ENCODE peak calls at places on chromosome 15, in seven cellular contexts. One of them, this sample, is unnamed.
A peak's percentile ranks its signal among the peaks of the same experiment; 100 is the strongest.

GRCh38 chr15:58228708-58229107 is 90.5 kb downstream of the AQP9 start:
- DNase-seq in right lobe of liver: no peak
- DNase-seq in tibial nerve: no peak
- DNase-seq in K562: no peak
- DNase-seq in HepG2: no peak
- DNase-seq in ovary: no peak
- DNase-seq in stomach: no peak
- DNase-seq in this sample: no peak

GRCh38 chr15:74326759-74327158 is 40.7 kb downstream of the CYP11A1 start:
- DNase-seq in right lobe of liver: no peak
- DNase-seq in tibial nerve: no peak
- DNase-seq in K562: no peak
- DNase-seq in HepG2: no peak
- DNase-seq in ovary: peak; percentile 93
- DNase-seq in stomach: no peak
- DNase-seq in this sample: no peak

GRCh38 chr15:45200001-45200798 is 12.4 kb upstream of the SHF start:
- DNase-seq in right lobe of liver: peak; percentile 97
- DNase-seq in tibial nerve: peak; percentile 97
- DNase-seq in K562: peak; percentile 72
- DNase-seq in HepG2: peak; percentile 95
- DNase-seq in ovary: peak; percentile 91
- DNase-seq in stomach: peak; percentile 97
- DNase-seq in this sample: peak; percentile 98

GRCh38 chr15:95868450-95868849 is 462.1 kb upstream of the NR2F2 start:
- DNase-seq in right lobe of liver: no peak
- DNase-seq in tibial nerve: no peak
- DNase-seq in K562: no peak
- DNase-seq in HepG2: no peak
- DNase-seq in ovary: no peak
- DNase-seq in stomach: no peak
- DNase-seq in this sample: no peak

GRCh38 chr15:43932907-43933306 is 106.1 kb downstream of the WDR76 start:
- DNase-seq in right lobe of liver: no peak
- DNase-seq in tibial nerve: no peak
- DNase-seq in K562: no peak
- DNase-seq in HepG2: no peak
- DNase-seq in ovary: no peak
- DNase-seq in stomach: no peak
- DNase-seq in this sample: no peak

GRCh38 chr15:97156739-97157265 is 803.7 kb upstream of the ARRDC4 start:
- DNase-seq in right lobe of liver: no peak
- DNase-seq in tibial nerve: no peak
- DNase-seq in K562: no peak
- DNase-seq in HepG2: no peak
- DNase-seq in ovary: no peak
- DNase-seq in stomach: no peak
- DNase-seq in this sample: no peak

GRCh38 chr15:66692808-66693596 is 9.0 kb upstream of the SMAD6 start:
- DNase-seq in right lobe of liver: no peak
- DNase-seq in tibial nerve: no peak
- DNase-seq in K562: no peak
- DNase-seq in HepG2: no peak
- DNase-seq in ovary: no peak
- DNase-seq in stomach: no peak
- DNase-seq in this sample: no peak

GRCh38 chr15:75584121-75584520 is 5.0 kb upstream of the PTPN9 start:
- DNase-seq in right lobe of liver: no peak
- DNase-seq in tibial nerve: no peak
- DNase-seq in K562: no peak
- DNase-seq in HepG2: no peak
- DNase-seq in ovary: no peak
- DNase-seq in stomach: no peak
- DNase-seq in this sample: no peak

GRCh38 chr15:42080585-42081462 is 13.5 kb downstream of the PLA2G4D start:
- DNase-seq in right lobe of liver: no peak
- DNase-seq in tibial nerve: no peak
- DNase-seq in K562: no peak
- DNase-seq in HepG2: no peak
- DNase-seq in ovary: no peak
- DNase-seq in stomach: peak; percentile 24
- DNase-seq in this sample: no peak

GRCh38 chr15:97443101-97443500 is 517.4 kb upstream of the ARRDC4 start:
- DNase-seq in right lobe of liver: no peak
- DNase-seq in tibial nerve: no peak
- DNase-seq in K562: no peak
- DNase-seq in HepG2: no peak
- DNase-seq in ovary: no peak
- DNase-seq in stomach: no peak
- DNase-seq in this sample: no peak

GRCh38 chr15:43292375-43293078 is 25.8 kb upstream of the TGM5 start:
- DNase-seq in right lobe of liver: no peak
- DNase-seq in tibial nerve: no peak
- DNase-seq in K562: no peak
- DNase-seq in HepG2: no peak
- DNase-seq in ovary: no peak
- DNase-seq in stomach: no peak
- DNase-seq in this sample: no peak

GRCh38 chr15:49430046-49430445 is 7.0 kb downstream of the FGF7 start:
- DNase-seq in right lobe of liver: no peak
- DNase-seq in tibial nerve: no peak
- DNase-seq in K562: no peak
- DNase-seq in HepG2: no peak
- DNase-seq in ovary: no peak
- DNase-seq in stomach: no peak
- DNase-seq in this sample: no peak

GRCh38 chr15:49438970-49439631 is 16.1 kb downstream of the FGF7 start:
- DNase-seq in right lobe of liver: peak; percentile 44
- DNase-seq in tibial nerve: peak; percentile 14
- DNase-seq in K562: no peak
- DNase-seq in HepG2: no peak
- DNase-seq in ovary: peak; percentile 13
- DNase-seq in stomach: no peak
- DNase-seq in this sample: no peak

GRCh38 chr15:49436786-49437185 is 13.7 kb downstream of the FGF7 start:
- DNase-seq in right lobe of liver: no peak
- DNase-seq in tibial nerve: no peak
- DNase-seq in K562: no peak
- DNase-seq in HepG2: no peak
- DNase-seq in ovary: no peak
- DNase-seq in stomach: no peak
- DNase-seq in this sample: no peak

GRCh38 chr15:49439678-49440375 is 16.8 kb downstream of the FGF7 start:
- DNase-seq in right lobe of liver: no peak
- DNase-seq in tibial nerve: no peak
- DNase-seq in K562: no peak
- DNase-seq in HepG2: no peak
- DNase-seq in ovary: no peak
- DNase-seq in stomach: no peak
- DNase-seq in this sample: no peak

DNA sequence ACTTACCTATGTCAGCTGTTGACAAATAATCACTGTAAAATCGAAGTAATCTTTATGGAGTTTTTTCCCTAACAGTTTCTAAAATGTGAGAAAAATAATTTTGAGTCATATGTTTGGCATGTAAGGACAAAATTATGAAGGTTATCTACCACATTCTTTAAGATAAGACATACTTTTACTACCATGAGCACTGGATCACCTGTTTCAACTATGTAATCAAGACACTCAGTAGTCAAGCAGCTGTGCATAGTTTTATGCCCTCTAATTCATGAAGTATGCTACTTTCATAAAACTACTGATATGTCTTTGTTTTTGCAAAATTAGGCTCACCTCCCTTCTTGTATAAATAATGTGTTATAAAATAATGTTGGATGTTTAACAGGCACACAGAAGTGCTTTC is 12.2 kb downstream of the FGF7 start:
- DNase-seq in right lobe of liver: no peak
- DNase-seq in tibial nerve: no peak
- DNase-seq in K562: no peak
- DNase-seq in HepG2: no peak
- DNase-seq in ovary: no peak
- DNase-seq in stomach: no peak
- DNase-seq in this sample: no peak
- TF ChIP-seq POLR2A in right lobe of liver: no peak
- TF ChIP-seq POLR2A in tibial nerve: no peak
- TF ChIP-seq POLR2A in K562: no peak
- TF ChIP-seq POLR2A in HepG2: no peak
- TF ChIP-seq POLR2A in ovary: no peak
- TF ChIP-seq POLR2A in stomach: no peak
- TF ChIP-seq POLR2A in this sample: no peak

DNA sequence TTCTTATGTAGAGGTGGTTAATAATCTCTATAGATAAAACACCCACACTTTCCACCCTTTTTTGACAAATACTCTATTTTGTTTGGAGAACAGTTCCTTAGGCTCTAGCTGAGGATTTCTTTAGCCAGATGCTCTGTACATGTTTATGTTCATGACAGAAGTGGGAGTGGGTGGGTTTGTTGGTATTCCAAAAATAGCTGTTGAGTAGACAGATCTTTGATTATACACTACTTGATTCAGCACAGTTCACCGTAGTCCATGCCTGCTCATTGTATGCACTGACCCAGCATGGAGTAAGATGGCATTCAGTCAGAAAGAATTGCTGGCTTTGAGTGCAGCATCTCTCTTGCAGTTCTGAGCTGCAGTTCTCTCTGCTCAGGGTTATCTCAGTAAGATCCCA is 28.7 kb downstream of the LRRC49 start:
- DNase-seq in right lobe of liver: no peak
- DNase-seq in tibial nerve: no peak
- DNase-seq in K562: no peak
- DNase-seq in HepG2: no peak
- DNase-seq in ovary: no peak
- DNase-seq in stomach: no peak
- DNase-seq in this sample: no peak
- H3K4me3 ChIP-seq in right lobe of liver: no peak overlapping the region
- H3K4me3 ChIP-seq in tibial nerve: no peak overlapping the region
- H3K4me3 ChIP-seq in K562: no peak overlapping the region
- H3K4me3 ChIP-seq in HepG2: no peak overlapping the region
- H3K4me3 ChIP-seq in ovary: no peak overlapping the region
- H3K4me3 ChIP-seq in stomach: no peak overlapping the region
- H3K4me3 ChIP-seq in this sample: no peak overlapping the region

GRCh38 chr15:90857337-90857736 is 11.1 kb upstream of the FURIN start:
- DNase-seq in right lobe of liver: no peak
- DNase-seq in tibial nerve: no peak
- DNase-seq in K562: no peak
- DNase-seq in HepG2: no peak
- DNase-seq in ovary: no peak
- DNase-seq in stomach: no peak
- DNase-seq in this sample: no peak
- TF ChIP-seq CTCF in right lobe of liver: no peak
- TF ChIP-seq CTCF in tibial nerve: no peak
- TF ChIP-seq CTCF in K562: no peak
- TF ChIP-seq CTCF in HepG2: no peak
- TF ChIP-seq CTCF in ovary: no peak
- TF ChIP-seq CTCF in stomach: no peak
- TF ChIP-seq CTCF in this sample: no peak

GRCh38 chr15:90184786-90185704 is 16.1 kb upstream of the SEMA4B start:
- DNase-seq in right lobe of liver: peak; percentile 77
- DNase-seq in tibial nerve: peak; percentile 55
- DNase-seq in K562: peak; percentile 89
- DNase-seq in HepG2: peak; percentile 54
- DNase-seq in ovary: peak; percentile 83
- DNase-seq in stomach: peak; percentile 74
- DNase-seq in this sample: peak; percentile 78
- TF ChIP-seq POLR2A in right lobe of liver: peak; percentile 69
- TF ChIP-seq POLR2A in tibial nerve: no peak
- TF ChIP-seq POLR2A in K562: no peak
- TF ChIP-seq POLR2A in HepG2: peak; percentile 57
- TF ChIP-seq POLR2A in ovary: peak; percentile 38
- TF ChIP-seq POLR2A in stomach: no peak
- TF ChIP-seq POLR2A in this sample: no peak

GRCh38 chr15:93030430-93031102 is 58.4 kb downstream of the RGMA start:
- DNase-seq in right lobe of liver: peak; percentile 77
- DNase-seq in tibial nerve: peak; percentile 70
- DNase-seq in K562: peak; percentile 79
- DNase-seq in HepG2: peak; percentile 50
- DNase-seq in ovary: peak; percentile 85
- DNase-seq in stomach: peak; percentile 77
- DNase-seq in this sample: peak; percentile 81
- H3K4me3 ChIP-seq in right lobe of liver: no peak overlapping the region
- H3K4me3 ChIP-seq in tibial nerve: no peak overlapping the region
- H3K4me3 ChIP-seq in K562: no peak overlapping the region
- H3K4me3 ChIP-seq in HepG2: peak overlapping the region; percentile 17
- H3K4me3 ChIP-seq in ovary: no peak overlapping the region
- H3K4me3 ChIP-seq in stomach: no peak overlapping the region
- H3K4me3 ChIP-seq in this sample: no peak overlapping the region

DNA sequence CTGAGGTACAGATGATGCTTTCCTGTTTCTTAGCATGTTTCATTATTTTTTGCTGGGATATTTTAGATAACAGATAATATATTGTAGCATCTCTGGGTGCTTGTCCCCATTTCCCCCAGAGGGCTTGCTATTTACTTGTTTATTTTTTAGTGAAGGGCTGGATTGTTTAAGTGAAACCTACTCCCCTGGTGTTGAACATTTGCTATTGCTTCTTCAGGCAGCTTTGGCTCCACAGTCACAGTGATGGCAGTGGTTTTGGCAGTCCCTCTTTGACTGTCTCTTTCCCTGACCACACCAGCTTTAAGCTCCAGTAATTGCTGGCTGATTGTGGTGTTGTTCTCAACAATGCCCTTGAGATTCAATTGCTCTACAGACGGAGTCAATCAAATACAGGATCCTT is 128.9 kb downstream of the KLF13 start:
- DNase-seq in right lobe of liver: no peak
- DNase-seq in tibial nerve: no peak
- DNase-seq in K562: no peak
- DNase-seq in HepG2: no peak
- DNase-seq in ovary: no peak
- DNase-seq in stomach: no peak
- DNase-seq in this sample: no peak
- TF ChIP-seq CTCF in right lobe of liver: no peak
- TF ChIP-seq CTCF in tibial nerve: no peak
- TF ChIP-seq CTCF in K562: no peak
- TF ChIP-seq CTCF in HepG2: no peak
- TF ChIP-seq CTCF in ovary: no peak
- TF ChIP-seq CTCF in stomach: no peak
- TF ChIP-seq CTCF in this sample: no peak

GRCh38 chr15:25850154-25851111 is 12.7 kb downstream of the ATP10A start:
- DNase-seq in right lobe of liver: peak; percentile 51
- DNase-seq in tibial nerve: peak; percentile 27
- DNase-seq in K562: peak; percentile 71
- DNase-seq in HepG2: peak; percentile 74
- DNase-seq in ovary: peak; percentile 63
- DNase-seq in stomach: peak; percentile 52
- DNase-seq in this sample: peak; percentile 30
- TF ChIP-seq POLR2A in right lobe of liver: no peak
- TF ChIP-seq POLR2A in tibial nerve: no peak
- TF ChIP-seq POLR2A in K562: no peak
- TF ChIP-seq POLR2A in HepG2: peak; percentile 36
- TF ChIP-seq POLR2A in ovary: peak; percentile 21
- TF ChIP-seq POLR2A in stomach: no peak
- TF ChIP-seq POLR2A in this sample: peak; percentile 9

GRCh38 chr15:70701891-70702568 is 61.3 kb downstream of the UACA start:
- DNase-seq in right lobe of liver: no peak
- DNase-seq in tibial nerve: no peak
- DNase-seq in K562: no peak
- DNase-seq in HepG2: no peak
- DNase-seq in ovary: no peak
- DNase-seq in stomach: no peak
- DNase-seq in this sample: no peak
- H3K4me3 ChIP-seq in right lobe of liver: no peak overlapping the region
- H3K4me3 ChIP-seq in tibial nerve: no peak overlapping the region
- H3K4me3 ChIP-seq in K562: no peak overlapping the region
- H3K4me3 ChIP-seq in HepG2: no peak overlapping the region
- H3K4me3 ChIP-seq in ovary: no peak overlapping the region
- H3K4me3 ChIP-seq in stomach: peak overlapping the region; percentile 27
- H3K4me3 ChIP-seq in this sample: no peak overlapping the region